ENCODE peak calls at places on chromosomes 5 and 9, in nine cellular contexts. E, H, D, Y, T, C, K, W and R are unnamed samples. For H3K4me1, the result is how much of the 10 kb centered on the place peaks cover.

GRCh38 chr9:116271307-116271706 is 117.7 kb downstream of the PAPPA start:
- DNase-seq in H (no peak), K (no peak), Y (no peak), T (no peak), C (no peak), W (no peak), D (no peak), E (no peak), R (peak)

GRCh38 chr9:7967093-7967827 is 167.7 kb upstream of the DMAC1 start:
- DNase-seq in W (no peak), E (no peak), K (no peak), Y (no peak), T (no peak), C (no peak), H (no peak), D (no peak), R (no peak)

GRCh38 chr5:20087299-20087698 is 99.3 kb upstream of the CDH18 start:
- DNase-seq in D (no peak), E (no peak), T (no peak), H (no peak), Y (no peak), K (no peak), W (no peak), C (no peak), R (no peak)

GRCh38 chr5:39699164-39699563 is 274.4 kb upstream of the DAB2 start:
- DNase-seq in C (no peak), Y (no peak), E (no peak), H (no peak), K (no peak), D (no peak), W (no peak), T (no peak), R (no peak)

GRCh38 chr5:179795049-179795862 is 1.5 kb downstream of the LTC4S start:
- DNase-seq in Y (peak), W (peak), C (no peak), D (peak), H (no peak), T (peak), E (peak), K (no peak), R (no peak)

GRCh38 chr5:10528827-10529226 is 35.0 kb upstream of the ANKRD33B start:
- DNase-seq in C (no peak), T (no peak), D (no peak), W (no peak), E (no peak), H (no peak), K (no peak), Y (no peak), R (no peak)

GRCh38 chr5:153584561-153585359 is 94.3 kb downstream of the GRIA1 start:
- DNase-seq in E (no peak), K (peak), Y (no peak), W (no peak), C (no peak), H (no peak), D (no peak), T (no peak), R (no peak)

GRCh38 chr5:82277613-82277986 is 554 bp downstream of the RPS23 start:
- DNase-seq in D (no peak), H (no peak), Y (no peak), E (no peak), K (no peak), T (no peak), C (no peak), W (no peak), R (no peak)

GRCh38 chr9:134730011-134730760 is 88.6 kb downstream of the COL5A1 start:
- DNase-seq in Y (peak), D (no peak), C (peak), W (peak), E (no peak), K (no peak), H (no peak), T (no peak), R (no peak)

GRCh38 chr5:14429102-14429501 is 152.5 kb upstream of the OTULINL start:
- DNase-seq in W (peak), D (no peak), C (no peak), E (no peak), T (no peak), Y (no peak), H (no peak), K (no peak), R (no peak)

GRCh38 chr9:36632892-36633291 is 60.2 kb downstream of the MELK start:
- DNase-seq in E (no peak), K (peak), C (no peak), H (no peak), T (no peak), Y (no peak), W (no peak), D (no peak), R (peak)

GRCh38 chr9:84300271-84300670 is 40.3 kb downstream of the SLC28A3 start:
- DNase-seq in C (no peak), E (no peak), Y (no peak), D (no peak), H (no peak), T (no peak), K (peak), W (no peak), R (no peak)

GRCh38 chr5:39631948-39632347 is 207.2 kb upstream of the DAB2 start:
- DNase-seq in T (no peak), D (no peak), Y (no peak), E (no peak), W (no peak), C (no peak), K (no peak), H (no peak), R (no peak)

GRCh38 chr9:93061791-93062299 is 3.3 kb downstream of the SUSD3 start:
- DNase-seq in W (peak), C (no peak), Y (no peak), D (no peak), K (no peak), T (peak), H (peak), E (no peak), R (no peak)

GRCh38 chr5:52956014-52956413 is 33.1 kb upstream of the ITGA2 start:
- DNase-seq in K (no peak), T (no peak), E (no peak), W (no peak), Y (no peak), D (no peak), C (no peak), H (no peak), R (no peak)

DNA sequence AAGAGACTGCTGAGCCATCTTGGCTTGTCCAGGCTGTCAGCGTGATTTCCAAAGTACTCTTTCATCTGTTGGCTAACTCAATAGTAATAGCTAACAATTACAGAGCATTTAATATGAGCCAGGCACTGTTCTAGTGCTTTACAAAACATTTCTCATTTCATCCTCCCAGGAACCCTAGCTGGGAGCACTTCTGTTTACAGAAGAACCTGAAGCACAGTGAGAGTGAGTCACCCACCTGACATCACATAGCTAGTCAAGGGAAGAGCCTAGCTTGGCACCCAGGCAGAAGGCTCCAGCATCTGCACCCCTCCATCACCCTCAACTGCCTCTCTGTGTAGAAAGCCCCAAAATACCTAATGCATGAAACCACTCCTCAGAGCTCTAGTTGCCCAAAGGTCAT is 57.5 kb upstream of the IQGAP2 start:
- DNase-seq in E (no peak), D (no peak), Y (no peak), K (no peak), T (no peak), W (no peak), H (no peak), C (no peak), R (no peak)
- TF ChIP-seq POLR2A in E (no peak), D (no peak), Y (no peak), K (no peak), T (no peak), W (no peak), H (no peak), C (no peak), R (no peak)

DNA sequence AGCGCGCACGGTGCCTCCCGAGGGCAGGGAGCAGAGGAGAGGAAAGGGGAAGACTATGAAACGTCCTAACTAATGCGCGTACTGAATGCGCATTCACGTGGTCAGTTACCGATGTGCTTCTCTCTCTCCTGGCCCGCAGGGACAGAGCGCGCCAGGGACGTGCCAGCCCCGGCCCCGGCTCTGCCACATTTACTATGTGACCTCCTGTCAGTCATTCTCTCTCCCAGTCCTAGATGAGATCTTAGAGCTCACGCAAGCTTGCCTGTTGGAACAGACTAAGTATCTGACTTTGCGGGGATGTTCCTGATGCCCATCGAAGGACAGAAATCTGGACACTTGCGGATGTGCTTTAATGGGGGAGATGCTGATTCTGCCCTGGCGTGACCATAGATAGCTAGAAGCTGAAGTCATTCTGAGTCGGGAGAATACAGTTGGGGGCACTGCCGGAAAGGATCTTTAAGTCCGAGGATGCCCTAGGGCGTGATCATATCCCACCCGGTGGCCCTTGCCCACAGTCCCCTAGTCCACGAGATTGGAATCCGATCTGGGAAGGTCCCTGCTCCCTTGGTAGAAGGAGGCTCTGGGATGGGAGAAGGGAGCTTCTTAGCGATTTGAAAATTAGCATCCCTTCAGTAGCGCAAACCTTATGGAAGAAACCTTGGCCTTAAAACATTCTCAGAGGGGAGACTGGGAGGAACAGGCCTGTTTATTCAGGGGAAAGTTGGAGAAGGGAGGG is 5.8 kb upstream of the EBF1 start:
- DNase-seq in W (no peak), T (no peak), H (no peak), C (no peak), K (no peak), Y (peak), D (no peak), E (no peak), R (no peak)
- H3K4me1 ChIP-seq in W (under half), T (under half), H (under half), C (under half), K (under half), Y (half or more), D (under half), E (under half), R (under half)

GRCh38 chr5:112860929-112861637 is at the start of gene SRP19:
- DNase-seq in K (peak), C (peak), E (peak), T (peak), D (peak), Y (peak), W (peak), H (peak), R (peak)
- TF ChIP-seq POLR2A in K (peak), C (peak), E (peak), T (peak), D (peak), Y (no peak), W (peak), H (peak), R (peak)

GRCh38 chr5:143059355-143059754 is 289.2 kb downstream of the ARHGAP26 start:
- DNase-seq in Y (no peak), W (no peak), C (no peak), K (no peak), H (no peak), E (no peak), D (no peak), T (no peak), R (no peak)

GRCh38 chr5:143057580-143057999 is 287.4 kb downstream of the ARHGAP26 start:
- DNase-seq in H (peak), D (no peak), W (no peak), T (no peak), E (no peak), K (peak), Y (no peak), C (no peak), R (no peak)

GRCh38 chr5:143061161-143061945 is 291.2 kb downstream of the ARHGAP26 start:
- DNase-seq in W (no peak), D (no peak), T (no peak), H (no peak), K (peak), E (no peak), Y (no peak), C (no peak), R (no peak)

GRCh38 chr5:143062379-143062778 is 292.2 kb downstream of the ARHGAP26 start:
- DNase-seq in T (no peak), Y (no peak), K (no peak), D (no peak), H (no peak), C (no peak), W (no peak), E (no peak), R (no peak)

DNA sequence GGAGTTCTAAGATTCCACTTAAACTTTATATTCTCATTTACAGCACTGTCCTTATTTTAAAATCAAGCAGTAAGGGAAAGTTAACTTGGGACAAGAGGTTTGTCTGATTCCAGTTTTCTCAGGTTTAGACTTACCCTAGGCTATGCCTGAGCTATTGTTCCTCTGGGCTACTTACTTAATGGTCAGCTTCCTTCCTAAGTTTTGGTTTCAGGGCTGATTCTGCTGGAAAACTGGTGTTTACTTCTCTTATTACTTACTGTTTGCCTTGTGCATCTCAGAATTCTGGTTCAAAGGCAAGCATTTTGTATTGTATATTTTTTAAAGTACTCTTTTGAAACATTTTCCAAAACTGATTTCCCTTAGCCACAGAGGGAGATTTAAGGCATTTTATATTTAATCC is 289.8 kb downstream of the ARHGAP26 start:
- DNase-seq in E (no peak), T (no peak), H (no peak), D (no peak), C (no peak), W (no peak), K (peak), Y (no peak), R (no peak)
- H3K4me1 ChIP-seq in E (under half), T (under half), H (under half), D (under half), C (under half), W (half or more), K (under half), Y (half or more), R (under half)

GRCh38 chr5:138469540-138470321 is 4.5 kb downstream of the EGR1 start:
- DNase-seq in C (no peak), Y (no peak), E (no peak), T (no peak), H (no peak), K (peak), D (peak), W (peak), R (peak)
- TF ChIP-seq POLR2A in C (no peak), Y (no peak), E (no peak), T (no peak), H (peak), K (no peak), D (no peak), W (peak), R (no peak)

GRCh38 chr5:172422255-172422654 is 32.1 kb downstream of the SH3PXD2B start:
- DNase-seq in E (peak), C (no peak), Y (no peak), W (no peak), D (no peak), H (no peak), K (no peak), T (no peak), R (no peak)

GRCh38 chr5:172421020-172421419 is 33.3 kb downstream of the SH3PXD2B start:
- DNase-seq in K (no peak), W (no peak), T (no peak), E (peak), Y (no peak), D (no peak), C (no peak), H (no peak), R (no peak)

GRCh38 chr5:172418847-172419810 is 35.2 kb downstream of the SH3PXD2B start:
- DNase-seq in K (no peak), C (peak), E (peak), Y (peak), T (no peak), W (no peak), H (no peak), D (no peak), R (no peak)

GRCh38 chr5:172417983-172418630 is 36.2 kb downstream of the SH3PXD2B start:
- DNase-seq in C (peak), H (no peak), E (peak), D (peak), Y (peak), T (peak), K (peak), W (peak), R (peak)

DNA sequence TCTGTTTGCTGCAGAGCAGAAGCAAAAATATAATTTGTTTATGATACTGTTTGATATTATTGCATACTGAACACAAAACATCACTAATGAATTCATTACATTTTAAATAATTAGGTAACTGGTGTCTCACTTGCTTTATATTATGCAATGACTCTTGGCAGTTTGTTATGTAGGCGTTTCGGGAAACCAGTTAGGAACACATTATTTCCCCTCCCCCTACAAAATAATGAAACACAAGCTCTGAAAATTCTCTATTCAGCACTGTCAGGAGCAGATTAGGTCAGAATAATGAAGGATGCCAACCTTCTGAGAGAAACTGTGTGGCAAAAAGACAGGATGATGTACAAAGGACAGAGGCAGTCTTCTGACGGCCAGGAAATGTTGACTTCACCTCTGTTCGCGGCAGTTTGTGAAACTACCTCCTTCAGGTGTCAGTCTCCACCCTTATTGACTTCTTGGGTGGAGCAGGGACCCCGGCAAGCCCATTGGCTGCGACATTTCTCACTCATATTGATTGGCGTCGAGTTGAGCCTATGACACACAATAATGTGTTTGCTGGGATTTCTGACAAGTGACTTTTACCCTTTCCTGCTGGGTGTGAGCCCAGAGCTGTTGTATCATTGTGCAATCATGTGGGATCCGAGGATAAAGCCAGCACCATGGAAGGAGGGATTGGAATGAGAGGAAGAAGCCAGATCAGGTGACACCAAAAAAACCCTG is 34.0 kb downstream of the SH3PXD2B start:
- DNase-seq in E (peak), H (no peak), Y (peak), T (peak), K (peak), W (peak), C (peak), D (peak), R (peak)
- H3K4me1 ChIP-seq in E (half or more), H (under half), Y (under half), T (under half), K (under half), W (half or more), C (half or more), D (under half), R (under half)